ENCODE peak calls at places on chromosome 1, in four cellular contexts. A is left colon, J is NCI-H1436, X is psoas muscle. W is an unnamed sample.
A peak's percentile ranks its signal among the peaks of the same experiment; 100 is the strongest.

GRCh38 chr1:97562096-97562495 is 358.7 kb downstream of the DPYD start:
- DNase-seq in A (no peak), J (no peak), X (no peak), W (no peak)

GRCh38 chr1:43992232-43992995 is 1.0 kb downstream of the CCDC24 start:
- DNase-seq in X (no peak), A (no peak), J (no peak), W (peak; percentile 11)

GRCh38 chr1:53280486-53280885 is 42.2 kb upstream of the MAGOH start:
- DNase-seq in A (no peak), J (no peak), X (no peak), W (no peak)

GRCh38 chr1:22781483-22781882 is 70.8 kb downstream of the EPHB2 start:
- DNase-seq in X (no peak), J (no peak), A (no peak), W (no peak)

GRCh38 chr1:10253755-10254154 is 43.4 kb downstream of the KIF1B start:
- DNase-seq in J (no peak), A (no peak), X (no peak), W (no peak)

GRCh38 chr1:86714561-86715244 is 10.3 kb downstream of the SH3GLB1 start:
- DNase-seq in A (no peak), X (no peak), J (no peak), W (no peak)

GRCh38 chr1:228336308-228337030 is 70.2 kb downstream of the TRIM11 start:
- DNase-seq in X (peak; percentile 90), A (no peak), J (no peak), W (peak; percentile 53)

GRCh38 chr1:162343472-162343871 is 33.2 kb downstream of the SPATA46 start:
- DNase-seq in X (no peak), J (no peak), A (no peak), W (no peak)

GRCh38 chr1:173823776-173824314 is 628 bp upstream of the DARS2 start:
- DNase-seq in J (no peak), X (no peak), A (no peak), W (no peak)

GRCh38 chr1:19209439-19209989 is 552 bp downstream of the UBR4 start:
- DNase-seq in X (no peak), J (no peak), A (peak; percentile 51), W (peak; percentile 72)

GRCh38 chr1:2054560-2054959 is 4.3 kb downstream of the PRKCZ start:
- DNase-seq in A (no peak), J (no peak), X (no peak), W (peak; percentile 50)

GRCh38 chr1:53388963-53389362 is 61.1 kb upstream of the LRP8 start:
- DNase-seq in J (no peak), X (peak; percentile 24), A (no peak), W (no peak)

GRCh38 chr1:107669996-107670395 is 295.0 kb downstream of the VAV3 start:
- DNase-seq in X (no peak), A (peak; percentile 72), J (peak; percentile 3), W (no peak)

GRCh38 chr1:23745515-23745914 is 2.2 kb downstream of the ELOA start:
- DNase-seq in J (no peak), A (no peak), X (no peak), W (no peak)

GRCh38 chr1:16032388-16033100 is 10.7 kb downstream of the CLCNKA start:
- DNase-seq in A (peak; percentile 81), X (peak; percentile 96), J (peak; percentile 55), W (peak; percentile 92)

GRCh38 chr1:29974345-29974744 is 738.0 kb downstream of the PTPRU start:
- DNase-seq in X (no peak), J (no peak), A (no peak), W (no peak)

GRCh38 chr1:206411321-206411720 is 59.0 kb upstream of the IKBKE start:
- DNase-seq in J (no peak), X (no peak), A (no peak), W (no peak)

GRCh38 chr1:234777850-234778214 is 167.9 kb upstream of the IRF2BP2 start:
- DNase-seq in X (no peak), J (no peak), A (no peak), W (no peak)

GRCh38 chr1:198669023-198669698 is 30.3 kb downstream of the PTPRC start:
- DNase-seq in X (no peak), J (no peak), A (no peak), W (no peak)

GRCh38 chr1:245031041-245031440 is 123.7 kb upstream of the KIF26B start:
- DNase-seq in X (no peak), J (no peak), A (no peak), W (no peak)

GRCh38 chr1:15328785-15329480 is 80.8 kb upstream of the EFHD2 start:
- DNase-seq in J (no peak), X (peak; percentile 68), A (peak; percentile 44), W (peak; percentile 85)

GRCh38 chr1:156926175-156926574 is 5.7 kb downstream of the LRRC71 start:
- DNase-seq in X (peak; percentile 68), A (peak; percentile 81), J (peak; percentile 68), W (no peak)

GRCh38 chr1:207304710-207305151 is 16.7 kb upstream of the CD55 start:
- DNase-seq in A (no peak), J (no peak), X (no peak), W (no peak)

GRCh38 chr1:214102907-214103306 is 115.1 kb downstream of the PROX1 start:
- DNase-seq in J (no peak), A (no peak), X (no peak), W (no peak)

GRCh38 chr1:63787875-63788274 is 14.1 kb downstream of the ROR1 start:
- DNase-seq in A (no peak), X (no peak), J (peak; percentile 64), W (no peak)

GRCh38 chr1:181179279-181179979 is 90.9 kb downstream of the IER5 start:
- DNase-seq in A (no peak), X (no peak), J (no peak), W (no peak)

GRCh38 chr1:209895709-209896108 is 42.3 kb upstream of the SYT14 start:
- DNase-seq in J (no peak), X (no peak), A (no peak), W (no peak)

GRCh38 chr1:16067127-16067768 is 6.2 kb downstream of the FAM131C start:
- DNase-seq in X (no peak), A (peak; percentile 50), J (peak; percentile 69), W (no peak)

GRCh38 chr1:180269848-180270766 is 40.0 kb downstream of the LHX4 start:
- DNase-seq in X (no peak), J (no peak), A (peak; percentile 76), W (no peak)

GRCh38 chr1:237961710-237962109 is 71.0 kb upstream of the ZP4 start:
- DNase-seq in A (no peak), X (no peak), J (peak; percentile 56), W (no peak)

W was measured in Right ventricle myocardium inferior.